ENCODE peak calls at places on chromosomes 5 and 9, in nine cellular contexts. J is iPS-NIHi11; S is NCI-H748 treated with DMSO at 0.1 percent for 48 hours; O is stimulated activated CD4-positive, alpha-beta T cell treated with anti-CD3 and anti-CD28 coated beads, Interleukin-4, amount 100 ng/mL, for 4 hours; N is H7; F is C1 segment of cervical spinal cord; E is activated naive CD4-positive, alpha-beta T cell; U is T-helper 2 cell treated with Interferon-gamma antibody and Interleukin-4, amounts not matched to agents 5 μg/mL and 100 μg/mL, for 36 hours; V is CD8-positive, alpha-beta T cell. Q is an unnamed sample.
A peak's percentile ranks its signal among the peaks of the same experiment; 100 is the strongest.

GRCh38 chr9:110536802-110537201 is 42.7 kb downstream of the SVEP1 start:
- DNase-seq in E (no peak), U (no peak), J (no peak), V (no peak), F (no peak), O (no peak), N (no peak), S (no peak), Q (no peak)

GRCh38 chr5:1752881-1753280 is 46.8 kb downstream of the MRPL36 start:
- DNase-seq in U (no peak), V (no peak), F (no peak), J (no peak), S (no peak), E (no peak), N (peak; percentile 56), O (no peak), Q (no peak)

GRCh38 chr9:128249914-128250838 is 25.6 kb downstream of the GOLGA2 start:
- DNase-seq in J (peak; percentile 97), S (peak; percentile 52), E (peak; percentile 99), V (peak; percentile 99), N (peak; percentile 76), U (peak; percentile 92), O (peak; percentile 96), F (no peak), Q (peak; percentile 52)

GRCh38 chr5:164013077-164013670 is 507.8 kb downstream of the MAT2B start:
- DNase-seq in S (peak; percentile 66), F (no peak), U (peak; percentile 7), E (no peak), V (peak; percentile 13), J (peak; percentile 45), O (no peak), N (peak; percentile 11), Q (no peak)

GRCh38 chr5:168747987-168748777 is 169.0 kb upstream of the PANK3 start:
- DNase-seq in O (no peak), F (no peak), V (no peak), E (no peak), S (peak; percentile 15), N (peak; percentile 91), J (peak; percentile 89), U (peak; percentile 56), Q (no peak)

GRCh38 chr5:38426493-38426892 is 130.0 kb downstream of the LIFR start:
- DNase-seq in V (no peak), U (no peak), J (no peak), S (no peak), O (no peak), E (no peak), F (no peak), N (no peak), Q (no peak)

GRCh38 chr5:172648008-172648359 is 6.9 kb downstream of the NEURL1B start:
- DNase-seq in F (no peak), V (no peak), J (peak; percentile 42), E (no peak), S (no peak), U (no peak), O (no peak), N (no peak), Q (no peak)

GRCh38 chr5:2762744-2763532 is 11.5 kb upstream of the IRX2 start:
- DNase-seq in S (no peak), U (no peak), N (no peak), F (no peak), J (no peak), V (no peak), E (no peak), O (no peak), Q (no peak)

GRCh38 chr5:135883441-135883840 is 12.2 kb downstream of the IL9 start:
- DNase-seq in U (no peak), F (no peak), J (peak; percentile 46), E (no peak), O (no peak), V (no peak), S (no peak), N (peak; percentile 78), Q (no peak)

GRCh38 chr5:89988998-89989690 is 420.4 kb downstream of the CETN3 start:
- DNase-seq in N (no peak), O (no peak), F (no peak), J (no peak), E (no peak), S (no peak), V (no peak), U (no peak), Q (no peak)

GRCh38 chr9:112020680-112021596 is 124.3 kb downstream of the UGCG start:
- DNase-seq in O (no peak), V (no peak), J (no peak), U (no peak), S (no peak), N (no peak), E (no peak), F (no peak), Q (no peak)

GRCh38 chr5:52989781-52990530 is 804 bp downstream of the ITGA2 start:
- DNase-seq in F (peak; percentile 57), J (peak; percentile 63), E (peak; percentile 2), O (peak; percentile 12), S (peak; percentile 9), N (peak; percentile 62), U (no peak), V (peak; percentile 28), Q (no peak)

GRCh38 chr5:80061541-80061940 is 26.4 kb downstream of the THBS4 start:
- DNase-seq in V (no peak), O (no peak), E (no peak), J (no peak), U (no peak), S (no peak), N (no peak), F (no peak), Q (no peak)

GRCh38 chr5:134085411-134085810 is 29.1 kb upstream of the TCF7 start:
- DNase-seq in F (no peak), S (no peak), U (no peak), N (no peak), O (no peak), E (no peak), J (no peak), V (no peak), Q (no peak)

GRCh38 chr5:118548761-118549160 is 439.6 kb downstream of the DTWD2 start:
- DNase-seq in J (no peak), N (no peak), F (no peak), S (no peak), O (no peak), E (no peak), U (no peak), V (no peak), Q (no peak)

GRCh38 chr9:118782790-118783463 is 586.3 kb downstream of the BRINP1 start:
- DNase-seq in O (no peak), E (no peak), V (no peak), N (no peak), S (no peak), U (no peak), F (no peak), J (no peak), Q (no peak)

GRCh38 chr9:35114921-35115341 is 731 bp downstream of the ATOSB start:
- DNase-seq in E (no peak), S (peak; percentile 18), J (no peak), N (no peak), F (peak; percentile 16), U (peak; percentile 43), V (peak; percentile 41), O (no peak), Q (no peak)

GRCh38 chr9:101582593-101582992 is 12.2 kb downstream of the PPP3R2 start:
- DNase-seq in N (no peak), J (no peak), U (no peak), E (no peak), F (no peak), V (no peak), S (no peak), O (no peak), Q (no peak)

GRCh38 chr5:108529381-108529780 is 147.5 kb upstream of the FBXL17 start:
- DNase-seq in N (no peak), U (no peak), J (no peak), E (no peak), S (no peak), F (no peak), O (no peak), V (no peak), Q (no peak)

GRCh38 chr5:95530441-95530840 is 24.3 kb downstream of the SKIC3 start:
- DNase-seq in J (no peak), U (no peak), S (no peak), O (no peak), F (no peak), V (no peak), N (no peak), E (no peak), Q (no peak)

GRCh38 chr5:158351485-158352140 is 492.7 kb upstream of the CLINT1 start:
- DNase-seq in S (peak; percentile 17), N (no peak), U (no peak), V (no peak), J (no peak), O (no peak), F (no peak), E (no peak), Q (no peak)

GRCh38 chr9:78791779-78792178 is 494.9 kb downstream of the PSAT1 start:
- DNase-seq in S (no peak), V (no peak), E (no peak), F (no peak), J (no peak), U (no peak), O (no peak), N (no peak), Q (no peak)

GRCh38 chr9:132694144-132694543 is 23.9 kb downstream of the GTF3C4 start:
- DNase-seq in J (peak; percentile 34), N (peak; percentile 45), E (no peak), U (no peak), F (no peak), O (peak; percentile 21), S (no peak), V (no peak), Q (no peak)

GRCh38 chr5:102811962-102812361 is 56.9 kb downstream of the PAM start:
- DNase-seq in U (no peak), V (no peak), N (no peak), F (no peak), J (no peak), S (peak; percentile 80), O (no peak), E (no peak), Q (no peak)

GRCh38 chr5:122262107-122262506 is 49.9 kb upstream of the SNCAIP start:
- DNase-seq in S (no peak), O (no peak), N (no peak), F (no peak), J (no peak), E (no peak), V (no peak), U (no peak), Q (no peak)

GRCh38 chr5:115028557-115028956 is 141.2 kb downstream of the TRIM36 start:
- DNase-seq in F (no peak), J (peak; percentile 15), S (no peak), N (no peak), E (no peak), O (no peak), U (no peak), V (no peak), Q (no peak)

GRCh38 chr5:12661617-12662370 is 757.5 kb upstream of the CTNND2 start:
- DNase-seq in V (no peak), U (no peak), E (no peak), O (no peak), S (no peak), F (no peak), N (no peak), J (no peak), Q (no peak)

GRCh38 chr9:130997925-130998595 is 10.9 kb upstream of the LAMC3 start:
- DNase-seq in V (no peak), N (peak; percentile 99), J (peak; percentile 99), F (peak; percentile 9), U (peak; percentile 20), O (no peak), E (no peak), S (peak; percentile 18), Q (peak; percentile 21)

GRCh38 chr5:100595152-100595811 is 60.1 kb downstream of the FAM174A start:
- DNase-seq in E (no peak), N (no peak), U (no peak), J (peak; percentile 6), V (no peak), F (no peak), O (no peak), S (no peak), Q (peak; percentile 75)